ENCODE peak calls at places on chromosomes 11 and 22, in four cellular contexts. B is fibroblast of lung, Q is SK-N-SH, P is left ventricle myocardium inferior. M is an unnamed sample.

GRCh38 chr11:35321532-35322320 is 97.6 kb downstream of the SLC1A2 start:
- DNase-seq in Q (no peak), P (peak; percentile 22), B (peak; percentile 43), M (no peak)

GRCh38 chr22:29450222-29450621 is 11.8 kb downstream of the RFPL1 start:
- DNase-seq in B (no peak), P (no peak), Q (no peak), M (no peak)

GRCh38 chr11:100866453-100866852 is 179.4 kb downstream of the ARHGAP42 start:
- DNase-seq in B (no peak), P (no peak), Q (no peak), M (no peak)

GRCh38 chr22:47012589-47013365 is 250.3 kb downstream of the TBC1D22A start:
- DNase-seq in Q (no peak), B (peak; percentile 40), P (no peak), M (no peak)

GRCh38 chr11:77096591-77097019 is 6.0 kb upstream of the OMP start:
- DNase-seq in B (no peak), P (peak; percentile 3), Q (no peak), M (no peak)

GRCh38 chr11:66568124-66568916 is at the start of gene CTSF:
- DNase-seq in P (peak; percentile 89), Q (peak; percentile 100), B (peak; percentile 73), M (peak; percentile 45)

GRCh38 chr11:94010136-94010535 is 11.0 kb upstream of the HEPHL1 start:
- DNase-seq in B (no peak), Q (no peak), P (no peak), M (no peak)

GRCh38 chr11:34181254-34181653 is 75.8 kb downstream of the NAT10 start:
- DNase-seq in B (no peak), Q (no peak), P (no peak), M (no peak)

GRCh38 chr22:50600541-50600940 is at the start of gene MAPK8IP2:
- DNase-seq in P (no peak), Q (peak; percentile 93), B (no peak), M (no peak)

GRCh38 chr11:73761403-73761945 is 600 bp upstream of the RAB6A start:
- DNase-seq in B (no peak), Q (no peak), P (no peak), M (no peak)

GRCh38 chr22:48459859-48460823 is 1367.5 kb downstream of the BRD1 start:
- DNase-seq in Q (no peak), B (no peak), P (no peak), M (no peak)

GRCh38 chr11:70536051-70536877 is 137.9 kb downstream of the CTTN start:
- DNase-seq in B (no peak), Q (peak; percentile 11), P (no peak), M (no peak)

GRCh38 chr11:93054881-93055280 is 85.4 kb downstream of the MTNR1B start:
- DNase-seq in Q (no peak), P (no peak), B (peak; percentile 98), M (no peak)

GRCh38 chr22:37036655-37037377 is 14.7 kb upstream of the KCTD17 start:
- DNase-seq in B (no peak), Q (no peak), P (no peak), M (no peak)

GRCh38 chr11:2691991-2692841 is 7.6 kb downstream of the KCNQ1OT1 start:
- DNase-seq in Q (no peak), P (no peak), B (no peak), M (no peak)

GRCh38 chr11:3153291-3153861 is 11.7 kb downstream of the OSBPL5 start:
- DNase-seq in P (peak; percentile 74), Q (no peak), B (peak; percentile 93), M (peak; percentile 49)

GRCh38 chr11:12704049-12704448 is 29.8 kb downstream of the TEAD1 start:
- DNase-seq in P (no peak), B (peak; percentile 73), Q (no peak), M (no peak)

GRCh38 chr11:63871962-63872832 is 33.3 kb downstream of the MARK2 start:
- DNase-seq in B (peak; percentile 91), P (peak; percentile 75), Q (peak; percentile 80), M (peak; percentile 72)

GRCh38 chr11:60984616-60985015 is 13.1 kb downstream of the CD6 start:
- DNase-seq in Q (no peak), B (no peak), P (no peak), M (no peak)

GRCh38 chr11:72556433-72556832 is 117.8 kb downstream of the PDE2A start:
- DNase-seq in Q (no peak), P (no peak), B (no peak), M (no peak)

GRCh38 chr11:1198766-1199688 is 23.8 kb upstream of the MUC5B start:
- DNase-seq in Q (peak; percentile 36), B (no peak), P (peak; percentile 9), M (no peak)

DNA sequence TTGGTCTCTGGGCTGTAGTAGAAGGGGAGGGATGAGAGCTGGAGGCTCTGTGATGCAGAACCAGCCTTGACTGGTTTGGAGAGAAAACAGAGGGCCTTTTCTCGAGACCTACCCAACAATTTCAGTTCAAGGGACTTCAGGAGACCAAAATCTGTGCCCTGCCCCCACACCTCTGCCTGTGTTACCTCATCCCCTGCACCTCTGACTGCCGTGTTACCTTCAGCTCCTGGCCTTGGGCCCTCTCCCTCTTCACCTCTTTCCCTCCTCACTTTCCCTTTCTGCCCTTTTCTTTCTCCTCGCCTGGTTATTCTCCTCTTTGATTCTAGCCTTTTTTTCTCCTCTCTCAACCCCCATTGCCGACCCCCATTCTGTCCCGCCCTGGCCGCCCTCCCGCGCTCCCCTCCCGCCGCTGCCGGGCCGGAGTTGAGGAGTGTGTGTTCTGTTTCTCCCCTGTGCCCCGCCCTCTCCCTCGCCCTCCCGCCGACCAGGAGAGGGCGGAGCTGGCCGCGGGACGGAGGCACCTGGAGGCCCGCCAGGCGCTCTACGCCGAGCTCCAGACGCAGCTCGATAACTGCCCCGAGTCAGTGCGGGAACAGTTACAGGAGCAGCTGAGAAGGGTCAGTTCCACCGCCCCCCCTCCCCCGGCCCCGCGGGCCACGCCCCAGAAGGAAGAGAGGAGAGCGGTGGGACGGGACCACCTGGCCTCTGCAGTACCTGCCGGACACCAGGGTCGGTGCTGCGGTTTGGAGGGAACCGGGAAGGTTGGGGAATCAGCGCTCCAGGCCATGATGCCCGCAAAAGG is 27.2 kb downstream of the PHLDB1 start:
- DNase-seq in Q (peak; percentile 69), B (peak; percentile 78), P (peak; percentile 83), M (no peak)
- TF ChIP-seq CTCF in Q (no peak), B (no peak), P (peak; percentile 39), M (peak; percentile 29)

GRCh38 chr11:105137286-105137685 is 2.3 kb downstream of the CARD18 start:
- DNase-seq in P (no peak), B (no peak), Q (no peak), M (no peak)
- TF ChIP-seq CTCF in P (no peak), B (no peak), Q (no peak), M (no peak)

GRCh38 chr11:29324328-29324727 is 692.5 kb downstream of the KCNA4 start:
- DNase-seq in B (no peak), Q (no peak), P (no peak), M (no peak)

GRCh38 chr11:29333993-29334780 is 682.6 kb downstream of the KCNA4 start:
- DNase-seq in B (peak; percentile 67), Q (peak; percentile 23), P (no peak), M (no peak)

GRCh38 chr11:29334781-29335140 is 682.1 kb downstream of the KCNA4 start:
- DNase-seq in Q (no peak), P (no peak), B (no peak), M (no peak)

GRCh38 chr11:29326757-29327156 is 690.1 kb downstream of the KCNA4 start:
- DNase-seq in P (no peak), Q (no peak), B (no peak), M (no peak)

DNA sequence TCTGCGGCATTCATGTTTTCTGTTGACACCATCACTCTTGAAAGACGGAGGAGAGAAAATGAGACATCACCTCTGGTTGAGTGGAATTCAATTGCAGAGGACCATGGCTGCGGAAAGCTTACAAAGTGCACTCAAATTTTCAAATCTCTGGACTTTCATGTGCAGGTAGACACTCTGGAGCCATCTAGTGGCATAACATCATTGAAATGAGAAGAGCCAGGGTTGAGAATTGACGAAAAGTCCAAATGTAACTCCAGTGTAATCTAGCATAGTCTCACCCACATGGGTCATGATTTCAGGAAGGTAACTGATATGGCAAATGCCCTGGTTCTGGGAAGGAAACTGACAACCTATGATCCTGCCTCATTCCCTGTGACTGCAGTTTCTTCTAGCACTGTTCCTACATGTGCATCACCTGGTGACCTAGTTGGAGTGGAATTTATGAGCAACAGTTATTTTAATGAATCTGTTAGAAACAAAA is 687.8 kb downstream of the KCNA4 start:
- DNase-seq in P (no peak), B (peak; percentile 72), Q (peak; percentile 1), M (no peak)
- TF ChIP-seq CTCF in P (peak; percentile 48), B (peak; percentile 72), Q (peak; percentile 86), M (peak; percentile 54)

DNA sequence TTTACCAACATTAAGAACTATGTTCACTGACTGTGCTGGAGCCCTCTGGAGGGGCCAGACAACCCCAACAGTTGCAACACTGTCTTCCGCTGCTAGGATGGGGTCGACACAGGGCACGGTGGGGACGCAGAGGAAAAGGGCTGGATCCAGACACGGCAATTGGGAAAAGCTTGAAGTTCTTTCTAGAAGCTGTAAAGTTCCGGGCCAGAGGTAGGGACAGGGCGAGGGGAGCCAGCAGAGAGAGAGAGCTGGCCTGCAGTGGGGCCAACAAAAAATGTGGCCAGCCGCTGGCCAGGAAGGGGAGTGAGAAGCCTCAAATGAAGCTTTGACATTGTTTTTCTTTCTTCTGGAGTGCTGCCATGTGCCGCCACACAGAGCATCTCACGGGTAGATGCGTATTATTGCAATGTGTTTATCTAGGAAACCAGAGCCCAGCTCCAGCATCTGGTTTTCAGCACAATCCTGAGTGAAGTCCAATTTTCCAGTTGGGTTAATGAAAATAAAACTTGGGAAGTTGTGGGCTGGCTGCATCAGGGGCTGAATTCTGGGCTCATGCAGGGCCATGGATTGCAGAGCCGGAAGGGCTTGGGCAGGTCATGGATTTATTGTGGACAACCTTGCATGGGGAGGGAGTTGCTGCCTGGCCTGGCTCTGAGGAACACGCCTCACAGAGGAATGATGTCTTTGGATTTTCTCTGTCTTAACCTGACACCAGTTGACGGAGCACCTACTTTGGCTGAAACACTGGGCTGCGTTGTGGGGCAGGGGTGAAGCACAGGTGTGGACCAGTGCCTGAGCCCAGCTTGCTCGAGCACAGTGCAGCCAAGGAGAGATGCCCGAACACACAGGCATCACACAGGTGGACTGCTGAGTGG is 67.6 kb upstream of the AMPD3 start:
- DNase-seq in P (peak; percentile 61), B (peak; percentile 97), Q (no peak), M (peak; percentile 25)
- TF ChIP-seq CTCF in P (no peak), B (no peak), Q (no peak), M (no peak)

GRCh38 chr11:46341454-46341853 is 5.8 kb upstream of the DGKZ start:
- DNase-seq in B (no peak), Q (no peak), P (no peak), M (no peak)
- TF ChIP-seq CTCF in B (no peak), Q (no peak), P (no peak), M (no peak)

DNA sequence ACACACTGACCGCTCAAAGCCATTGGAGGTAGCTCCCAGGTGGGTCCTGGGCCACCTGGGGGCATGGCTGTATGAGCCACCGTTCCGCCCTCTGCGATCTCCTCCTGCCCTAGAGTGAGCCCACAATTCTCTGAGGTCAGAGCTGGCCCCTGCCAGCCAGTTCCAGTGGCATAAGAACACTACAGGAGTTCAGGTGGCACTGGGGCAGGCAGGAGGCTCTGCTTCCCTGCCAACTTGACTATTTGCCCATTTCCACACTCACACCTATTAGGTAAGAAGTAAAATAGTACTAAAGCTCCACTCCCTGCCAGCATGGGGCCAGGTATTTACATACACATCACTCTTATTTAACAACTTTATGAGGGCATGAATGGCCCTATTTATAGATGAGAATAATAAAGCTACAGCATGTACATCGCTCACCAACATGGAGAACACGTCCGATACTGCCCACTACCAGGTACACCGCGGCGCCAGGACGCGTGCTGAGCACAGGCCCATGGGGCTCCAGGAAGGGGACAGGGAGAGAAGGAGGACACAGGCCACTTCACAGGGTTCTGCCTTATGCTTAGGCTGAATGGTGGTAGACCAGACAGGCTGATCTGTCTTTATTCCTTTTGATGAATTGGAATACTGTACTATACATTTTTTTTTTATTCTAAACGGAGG is 26.2 kb downstream of the PISD start:
- DNase-seq in P (no peak), B (no peak), Q (no peak), M (no peak)
- TF ChIP-seq CTCF in P (no peak), B (no peak), Q (no peak), M (no peak)